ENCODE peak calls at places on chromosomes 1 and 21, in five cellular contexts. H is mucosa of descending colon, W is astrocyte of the cerebellum, Z is fibroblast of pulmonary artery, T is pancreas. Q is an unnamed sample.

GRCh38 chr1:31324992-31325391 is 28.2 kb downstream of the ZCCHC17 start:
- DNase-seq in H (no peak), W (no peak), Z (no peak), T (no peak), Q (no peak)

GRCh38 chr1:68431076-68431475 is 18.7 kb downstream of the RPE65 start:
- DNase-seq in H (no peak), W (no peak), Z (no peak), T (no peak), Q (no peak)

GRCh38 chr21:36628096-36628495 is 70.8 kb upstream of the SIM2 start:
- DNase-seq in H (no peak), W (no peak), Z (no peak), T (no peak), Q (no peak)

GRCh38 chr1:27368872-27369703 is 2.3 kb upstream of the MAP3K6 start:
- DNase-seq in H (no peak), W (no peak), Z (peak), T (no peak), Q (no peak)

GRCh38 chr1:180415985-180416633 is 86.3 kb downstream of the ACBD6 start:
- DNase-seq in H (no peak), W (peak), Z (peak), T (no peak), Q (no peak)

GRCh38 chr1:110523011-110523410 is 4.0 kb upstream of the KCNA10 start:
- DNase-seq in H (no peak), W (no peak), Z (no peak), T (no peak), Q (no peak)

GRCh38 chr1:33093004-33093403 is 12.1 kb downstream of the AZIN2 start:
- DNase-seq in H (no peak), W (no peak), Z (no peak), T (no peak), Q (no peak)

GRCh38 chr1:30366914-30367313 is 356.5 kb downstream of the MATN1 start:
- DNase-seq in H (no peak), W (no peak), Z (no peak), T (no peak), Q (no peak)

GRCh38 chr1:67987046-67987799 is 63.2 kb downstream of the DIRAS3 start:
- DNase-seq in H (no peak), W (peak), Z (peak), T (no peak), Q (no peak)

GRCh38 chr1:15352122-15352957 is 57.3 kb upstream of the EFHD2 start:
- DNase-seq in H (peak), W (no peak), Z (peak), T (no peak), Q (peak)

GRCh38 chr1:55262822-55263221 is 47.7 kb upstream of the USP24 start:
- DNase-seq in H (no peak), W (no peak), Z (peak), T (no peak), Q (no peak)

GRCh38 chr1:200794506-200795065 is 55.9 kb downstream of the CAMSAP2 start:
- DNase-seq in H (no peak), W (no peak), Z (no peak), T (no peak), Q (no peak)

GRCh38 chr1:182739545-182739944 is 50.0 kb upstream of the NPL start:
- DNase-seq in H (no peak), W (no peak), Z (peak), T (no peak), Q (no peak)

GRCh38 chr1:24190970-24191570 is 4.0 kb upstream of the IFNLR1 start:
- DNase-seq in H (no peak), W (no peak), Z (no peak), T (no peak), Q (no peak)

GRCh38 chr1:177368255-177368654 is 197.5 kb downstream of the BRINP2 start:
- DNase-seq in H (no peak), W (no peak), Z (peak), T (no peak), Q (no peak)

GRCh38 chr1:33049381-33049780 is 12.7 kb upstream of the AK2 start:
- DNase-seq in H (no peak), W (peak), Z (no peak), T (no peak), Q (no peak)

GRCh38 chr1:157073944-157074685 is 25.5 kb downstream of the ETV3L start:
- DNase-seq in H (peak), W (no peak), Z (peak), T (peak), Q (no peak)

GRCh38 chr1:8970870-8971337 is 25.2 kb downstream of the CA6 start:
- DNase-seq in H (no peak), W (no peak), Z (no peak), T (no peak), Q (peak)

GRCh38 chr1:177926201-177926600 is 43.7 kb downstream of the SEC16B start:
- DNase-seq in H (no peak), W (no peak), Z (no peak), T (no peak), Q (no peak)

GRCh38 chr1:21939650-21940374 is 2.7 kb upstream of the HSPG2 start:
- DNase-seq in H (peak), W (peak), Z (peak), T (peak), Q (no peak)

GRCh38 chr1:206895837-206896242 is 1.4 kb upstream of the IL24 start:
- DNase-seq in H (no peak), W (no peak), Z (peak), T (no peak), Q (no peak)

GRCh38 chr21:45508607-45509565 is 33.4 kb downstream of the SLC19A1 start:
- DNase-seq in H (peak), W (no peak), Z (no peak), T (peak), Q (no peak)

GRCh38 chr1:44775930-44776748 is 799 bp downstream of the RPS8 start:
- DNase-seq in H (no peak), W (no peak), Z (no peak), T (peak), Q (no peak)

GRCh38 chr1:30738670-30739559 is 15.5 kb upstream of the MATN1 start:
- DNase-seq in H (no peak), W (no peak), Z (no peak), T (peak), Q (no peak)

GRCh38 chr1:22753396-22754083 is 42.9 kb downstream of the EPHB2 start:
- DNase-seq in H (no peak), W (no peak), Z (peak), T (no peak), Q (no peak)

Q was measured in effector memory CD4-positive, alpha-beta T cell.